ENCODE peak calls at places on chromosomes 16 and 17, in five cellular contexts. N is heart left ventricle; X is T follicular helper cell; V is PC-3; H is stimulated activated CD4-positive, alpha-beta T cell treated with anti-CD3 and anti-CD28 coated beads, Interleukin-1b, Interleukin-23, amount 100 ng/mL, for 1 hour. J is an unnamed sample.

GRCh38 chr17:76446449-76447231 is 6.3 kb downstream of the UBE2O start:
- DNase-seq in N (no peak), X (no peak), V (peak), H (no peak), J (no peak)

GRCh38 chr16:28063047-28063521 is 430 bp downstream of the GSG1L start:
- DNase-seq in N (no peak), X (no peak), V (no peak), H (no peak), J (no peak)

GRCh38 chr17:21313320-21313719 is 28.8 kb downstream of the MAP2K3 start:
- DNase-seq in N (no peak), X (no peak), V (no peak), H (no peak), J (no peak)

GRCh38 chr17:564526-564925 is 150.1 kb downstream of the VPS53 start:
- DNase-seq in N (no peak), X (no peak), V (no peak), H (no peak), J (no peak)

GRCh38 chr16:89502319-89502843 is 5.8 kb upstream of the SPG7 start:
- DNase-seq in N (no peak), X (no peak), V (peak), H (no peak), J (no peak)

GRCh38 chr17:40480501-40481003 is 20.9 kb downstream of the TNS4 start:
- DNase-seq in N (peak), X (peak), V (peak), H (peak), J (no peak)

GRCh38 chr17:70820276-70820675 is 650.9 kb downstream of the KCNJ2 start:
- DNase-seq in N (no peak), X (no peak), V (peak), H (no peak), J (no peak)

GRCh38 chr16:69481901-69482341 is 57.5 kb downstream of the CYB5B start:
- DNase-seq in N (peak), X (no peak), V (no peak), H (no peak), J (peak)

GRCh38 chr16:82011199-82011641 is at the start of gene SDR42E1:
- DNase-seq in N (no peak), X (peak), V (no peak), H (peak), J (no peak)

GRCh38 chr17:41537614-41537954 is 9.5 kb upstream of the KRT19 start:
- DNase-seq in N (no peak), X (no peak), V (no peak), H (no peak), J (no peak)

GRCh38 chr17:55451203-55451641 is 29.6 kb upstream of the MMD start:
- DNase-seq in N (no peak), X (no peak), V (peak), H (no peak), J (no peak)